ENCODE peak calls at places on chromosomes 11 and 22, in six cellular contexts. G is MM.1S, U is GM23248, E is PC-3, I is neural progenitor cell, L is PC-9. T is an unnamed sample.

GRCh38 chr11:110990316-110990715 is 255.2 kb upstream of the POU2AF2 start:
- DNase-seq in U (peak; percentile 43), L (no peak), G (no peak), E (no peak), I (no peak), T (no peak)

GRCh38 chr11:116701876-116702275 is 70.9 kb downstream of the BUD13 start:
- DNase-seq in E (no peak), I (no peak), L (no peak), G (no peak), U (no peak), T (no peak)

GRCh38 chr11:26297179-26297970 is 34.6 kb upstream of the ANO3 start:
- DNase-seq in U (peak; percentile 79), E (peak; percentile 64), G (peak; percentile 69), L (peak; percentile 7), I (peak; percentile 65), T (peak; percentile 66)

GRCh38 chr11:1126935-1127663 is 30.7 kb upstream of the MUC5AC start:
- DNase-seq in U (no peak), L (no peak), I (no peak), E (no peak), G (no peak), T (no peak)

GRCh38 chr22:19886605-19887250 is 32.1 kb upstream of the GNB1L start:
- DNase-seq in E (no peak), I (no peak), G (no peak), U (peak; percentile 93), L (no peak), T (no peak)

GRCh38 chr22:31938258-31938657 is 6.1 kb upstream of the YWHAH start:
- DNase-seq in E (no peak), I (no peak), G (no peak), U (no peak), L (no peak), T (no peak)

GRCh38 chr11:72144807-72145565 is 9.5 kb downstream of the FOLR3 start:
- DNase-seq in I (no peak), U (peak; percentile 85), G (no peak), L (peak; percentile 63), E (peak; percentile 67), T (no peak)

GRCh38 chr22:31263896-31264295 is 28.4 kb downstream of the PIK3IP1 start:
- DNase-seq in E (no peak), U (no peak), I (no peak), G (no peak), L (no peak), T (no peak)

GRCh38 chr11:117827521-117828511 is 3.3 kb upstream of the FXYD2 start:
- DNase-seq in L (no peak), G (no peak), U (no peak), I (no peak), E (no peak), T (no peak)

GRCh38 chr11:1435820-1436467 is 46.2 kb downstream of the BRSK2 start:
- DNase-seq in E (no peak), L (no peak), G (no peak), I (peak; percentile 51), U (no peak), T (peak; percentile 60)

GRCh38 chr11:109085708-109086373 is 336.1 kb upstream of the C11orf87 start:
- DNase-seq in E (peak; percentile 25), L (no peak), I (no peak), G (peak; percentile 86), U (peak; percentile 85), T (no peak)

GRCh38 chr11:131146817-131147490 is 223.5 kb upstream of the NTM start:
- DNase-seq in I (no peak), E (no peak), L (no peak), U (peak; percentile 66), G (no peak), T (no peak)

GRCh38 chr11:2300936-2301630 is 635 bp downstream of the C11orf21 start:
- DNase-seq in E (no peak), U (no peak), I (no peak), G (no peak), L (no peak), T (no peak)

GRCh38 chr11:76512851-76513653 is 68.2 kb downstream of the EMSY start:
- DNase-seq in E (peak; percentile 42), U (peak; percentile 62), G (peak; percentile 17), I (peak; percentile 20), L (no peak), T (peak; percentile 31)

GRCh38 chr22:23791737-23792645 is 5.2 kb downstream of the SMARCB1 start:
- DNase-seq in L (no peak), E (no peak), I (no peak), U (no peak), G (no peak), T (no peak)

GRCh38 chr11:111737877-111738205 is 28.3 kb downstream of the PPP2R1B start:
- DNase-seq in I (no peak), L (no peak), U (peak; percentile 58), G (no peak), E (no peak), T (no peak)

GRCh38 chr22:34160117-34160758 is 240.0 kb upstream of the LARGE1 start:
- DNase-seq in U (no peak), G (no peak), I (peak; percentile 62), E (no peak), L (no peak), T (peak; percentile 11)

GRCh38 chr11:32426819-32427615 is 8.3 kb downstream of the WT1 start:
- DNase-seq in L (no peak), E (no peak), I (peak; percentile 70), G (no peak), U (no peak), T (peak; percentile 73)

GRCh38 chr11:32427616-32427934 is 7.8 kb downstream of the WT1 start:
- DNase-seq in I (no peak), U (no peak), G (no peak), E (no peak), L (no peak), T (no peak)

GRCh38 chr11:32428665-32429293 is 6.6 kb downstream of the WT1 start:
- DNase-seq in U (no peak), E (no peak), L (no peak), G (no peak), I (peak; percentile 24), T (peak; percentile 18)

GRCh38 chr11:32429477-32429876 is 5.9 kb downstream of the WT1 start:
- DNase-seq in I (peak; percentile 14), E (no peak), U (no peak), G (no peak), L (no peak), T (peak; percentile 15)

GRCh38 chr11:32427935-32428664 is 7.2 kb downstream of the WT1 start:
- DNase-seq in U (no peak), L (no peak), G (no peak), E (no peak), I (peak; percentile 60), T (peak; percentile 62)
- TF ChIP-seq EZH2 in U (no peak), L (no peak), G (no peak), E (no peak), I (peak; percentile 73), T (peak; percentile 83)

GRCh38 chr22:45187891-45188290 is 24.2 kb downstream of the NUP50 start:
- DNase-seq in L (no peak), I (no peak), U (no peak), E (no peak), G (no peak), T (no peak)
- H3F3A ChIP-seq in L (peaks cover 21% of the 10 kb centered on the region), I (peaks cover 14% of the 10 kb centered on the region), U (peaks cover 5% of the 10 kb centered on the region), E (no peaks in the 10 kb centered on the region), G (peaks cover 2% of the 10 kb centered on the region), T (peaks cover 3% of the 10 kb centered on the region)

GRCh38 chr11:75350122-75350742 is 1.2 kb downstream of the ARRB1 start:
- DNase-seq in G (no peak), I (no peak), U (no peak), L (no peak), E (no peak), T (no peak)
- H3K4me3 ChIP-seq in G (no peak overlapping the region), I (peak overlapping the region; percentile 79), U (no peak overlapping the region), L (peak overlapping the region; percentile 87), E (peak overlapping the region; percentile 81), T (peak overlapping the region; percentile 72)

GRCh38 chr22:50529416-50530279 is at the start of gene TYMP:
- DNase-seq in L (peak; percentile 55), E (peak; percentile 40), G (no peak), I (peak; percentile 44), U (peak; percentile 82), T (peak; percentile 43)

GRCh38 chr22:50531546-50532352 is 1.9 kb upstream of the TYMP start:
- DNase-seq in G (no peak), I (peak; percentile 76), U (peak; percentile 88), E (peak; percentile 43), L (peak; percentile 76), T (peak; percentile 76)

GRCh38 chr22:50532353-50532700 is 2.5 kb upstream of the TYMP start:
- DNase-seq in E (no peak), G (no peak), U (no peak), L (no peak), I (peak; percentile 42), T (no peak)

GRCh38 chr22:50530280-50530856 is 556 bp upstream of the TYMP start:
- DNase-seq in I (peak; percentile 52), L (peak; percentile 66), G (peak; percentile 43), U (peak; percentile 90), E (peak; percentile 68), T (peak; percentile 44)

GRCh38 chr22:50530857-50531545 is 1.2 kb upstream of the TYMP start:
- DNase-seq in U (peak; percentile 94), I (peak; percentile 80), E (peak; percentile 74), G (peak; percentile 77), L (peak; percentile 71), T (peak; percentile 91)
- TF ChIP-seq EZH2 in U (no peak), I (peak; percentile 9), E (no peak), G (no peak), L (no peak), T (no peak)

DNA sequence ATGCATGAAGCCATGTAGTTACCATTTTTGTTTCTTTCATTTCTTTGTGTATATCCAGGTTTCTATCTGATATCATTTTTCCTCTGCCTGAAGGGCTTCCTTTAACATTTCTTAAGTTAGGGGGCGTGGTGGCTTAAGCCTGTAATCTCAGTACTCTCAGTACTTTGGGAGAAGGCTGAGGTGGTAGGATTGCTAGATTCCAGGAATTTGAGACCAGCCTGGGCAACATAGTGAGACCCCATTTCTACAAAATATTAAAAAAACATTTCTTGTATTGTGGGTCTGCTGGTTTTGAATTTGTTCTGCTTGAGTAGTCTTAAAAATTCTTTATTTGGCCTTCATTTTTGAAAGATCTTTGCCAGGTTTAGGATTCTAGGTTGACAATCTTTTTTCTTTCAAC is 5.5 kb upstream of the PACS1 start:
- DNase-seq in G (no peak), L (no peak), I (no peak), U (no peak), E (no peak), T (no peak)
- H3F3A ChIP-seq in G (peaks cover 81% of the 10 kb centered on the region), L (peaks cover 65% of the 10 kb centered on the region), I (peaks cover 49% of the 10 kb centered on the region), U (peaks cover 88% of the 10 kb centered on the region), E (peaks cover 11% of the 10 kb centered on the region), T (peaks cover 44% of the 10 kb centered on the region)

DNA sequence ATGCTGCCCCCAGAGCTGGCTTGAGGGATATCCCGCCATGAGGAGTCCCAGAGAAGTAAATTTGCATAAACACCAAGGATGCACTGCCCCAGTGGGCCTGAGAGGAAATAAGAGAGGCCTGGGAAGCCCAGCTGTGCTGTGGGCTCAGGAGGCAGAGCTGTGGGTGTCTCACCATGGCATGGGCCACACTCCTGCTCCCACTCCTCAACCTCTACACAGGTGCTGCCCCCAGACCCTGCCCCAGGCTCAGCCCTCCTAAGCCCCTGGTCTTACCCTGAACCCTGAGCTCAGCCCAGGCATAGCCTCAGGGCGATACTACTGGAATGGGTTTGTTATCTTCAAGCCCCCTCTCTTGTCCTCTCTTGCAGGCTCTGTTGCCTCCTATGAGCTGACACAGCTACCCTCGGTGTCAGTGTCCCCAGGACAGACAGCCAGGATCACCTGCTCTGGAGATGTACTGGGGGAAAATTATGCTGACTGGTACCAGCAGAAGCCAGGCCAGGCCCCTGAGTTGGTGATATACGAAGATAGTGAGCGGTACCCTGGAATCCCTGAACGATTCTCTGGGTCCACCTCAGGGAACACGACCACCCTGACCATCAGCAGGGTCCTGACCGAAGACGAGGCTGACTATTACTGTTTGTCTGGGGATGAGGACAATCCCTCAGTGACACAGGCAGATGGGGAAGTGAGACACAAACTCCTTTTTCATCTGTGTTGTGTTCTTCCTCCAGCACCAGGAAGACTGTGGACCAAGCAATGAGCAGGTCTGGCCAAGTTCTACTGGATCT is 59.9 kb downstream of the GGTLC2 start:
- DNase-seq in E (no peak), I (no peak), G (no peak), L (no peak), U (no peak), T (no peak)
- H3K4me3 ChIP-seq in E (no peak overlapping the region), I (no peak overlapping the region), G (no peak overlapping the region), L (no peak overlapping the region), U (no peak overlapping the region), T (no peak overlapping the region)

T was measured in GM23338.